ENCODE peak calls at places on chromosomes 3 and 15, in ten cellular contexts. One of them, this sample, is unnamed.

GRCh38 chr3:28745904-28746617 is 397.4 kb upstream of the AZI2 start:
- DNase-seq in NCI-H774: peak; percentile 17
- DNase-seq in BJ: no peak
- DNase-seq in iPS DF 6.9: no peak
- DNase-seq in activated CD8-positive, alpha-beta memory T cell treated with anti-CD3 and anti-CD28 coated beads for 24 hours: no peak
- DNase-seq in transverse colon: no peak
- DNase-seq in NCI-H345: peak; percentile 61
- DNase-seq in HuH-7: no peak
- DNase-seq in hippocampal formation: no peak
- DNase-seq in midbrain: peak; percentile 5
- DNase-seq in this sample: no peak

GRCh38 chr3:151197981-151198767 is 4.8 kb downstream of the GPR171 start:
- DNase-seq in NCI-H774: no peak
- DNase-seq in BJ: peak; percentile 35
- DNase-seq in iPS DF 6.9: no peak
- DNase-seq in activated CD8-positive, alpha-beta memory T cell treated with anti-CD3 and anti-CD28 coated beads for 24 hours: no peak
- DNase-seq in transverse colon: no peak
- DNase-seq in NCI-H345: no peak
- DNase-seq in HuH-7: peak; percentile 23
- DNase-seq in hippocampal formation: no peak
- DNase-seq in midbrain: no peak
- DNase-seq in this sample: no peak

GRCh38 chr3:68088216-68088615 is 433.8 kb upstream of the SUCLG2 start:
- DNase-seq in NCI-H774: no peak
- DNase-seq in BJ: no peak
- DNase-seq in iPS DF 6.9: no peak
- DNase-seq in activated CD8-positive, alpha-beta memory T cell treated with anti-CD3 and anti-CD28 coated beads for 24 hours: no peak
- DNase-seq in transverse colon: no peak
- DNase-seq in NCI-H345: no peak
- DNase-seq in HuH-7: no peak
- DNase-seq in hippocampal formation: no peak
- DNase-seq in midbrain: no peak
- DNase-seq in this sample: no peak

GRCh38 chr15:100890850-100891249 is 11.2 kb downstream of the ALDH1A3 start:
- DNase-seq in NCI-H774: no peak
- DNase-seq in BJ: no peak
- DNase-seq in iPS DF 6.9: no peak
- DNase-seq in activated CD8-positive, alpha-beta memory T cell treated with anti-CD3 and anti-CD28 coated beads for 24 hours: no peak
- DNase-seq in transverse colon: no peak
- DNase-seq in NCI-H345: no peak
- DNase-seq in HuH-7: no peak
- DNase-seq in hippocampal formation: no peak
- DNase-seq in midbrain: no peak
- DNase-seq in this sample: no peak

GRCh38 chr3:116981088-116981487 is 271.5 kb downstream of the TUSC7 start:
- DNase-seq in NCI-H774: no peak
- DNase-seq in BJ: no peak
- DNase-seq in iPS DF 6.9: no peak
- DNase-seq in activated CD8-positive, alpha-beta memory T cell treated with anti-CD3 and anti-CD28 coated beads for 24 hours: no peak
- DNase-seq in transverse colon: no peak
- DNase-seq in NCI-H345: no peak
- DNase-seq in HuH-7: no peak
- DNase-seq in hippocampal formation: no peak
- DNase-seq in midbrain: no peak
- DNase-seq in this sample: no peak

GRCh38 chr3:71466483-71466882 is 117.0 kb downstream of the FOXP1 start:
- DNase-seq in NCI-H774: no peak
- DNase-seq in BJ: no peak
- DNase-seq in iPS DF 6.9: no peak
- DNase-seq in activated CD8-positive, alpha-beta memory T cell treated with anti-CD3 and anti-CD28 coated beads for 24 hours: no peak
- DNase-seq in transverse colon: no peak
- DNase-seq in NCI-H345: peak; percentile 26
- DNase-seq in HuH-7: no peak
- DNase-seq in hippocampal formation: no peak
- DNase-seq in midbrain: peak; percentile 41
- DNase-seq in this sample: no peak

GRCh38 chr15:50134524-50135024 is 15.5 kb upstream of the ATP8B4 start:
- DNase-seq in NCI-H774: no peak
- DNase-seq in BJ: no peak
- DNase-seq in iPS DF 6.9: no peak
- DNase-seq in activated CD8-positive, alpha-beta memory T cell treated with anti-CD3 and anti-CD28 coated beads for 24 hours: no peak
- DNase-seq in transverse colon: no peak
- DNase-seq in NCI-H345: no peak
- DNase-seq in HuH-7: no peak
- DNase-seq in hippocampal formation: no peak
- DNase-seq in midbrain: peak; percentile 8
- DNase-seq in this sample: no peak

GRCh38 chr3:195209836-195210551 is 61.0 kb downstream of the XXYLT1 start:
- DNase-seq in NCI-H774: no peak
- DNase-seq in BJ: no peak
- DNase-seq in iPS DF 6.9: no peak
- DNase-seq in activated CD8-positive, alpha-beta memory T cell treated with anti-CD3 and anti-CD28 coated beads for 24 hours: peak; percentile 37
- DNase-seq in transverse colon: no peak
- DNase-seq in NCI-H345: no peak
- DNase-seq in HuH-7: no peak
- DNase-seq in hippocampal formation: no peak
- DNase-seq in midbrain: no peak
- DNase-seq in this sample: no peak

GRCh38 chr3:40985195-40985594 is 214.1 kb upstream of the CTNNB1 start:
- DNase-seq in NCI-H774: no peak
- DNase-seq in BJ: no peak
- DNase-seq in iPS DF 6.9: no peak
- DNase-seq in activated CD8-positive, alpha-beta memory T cell treated with anti-CD3 and anti-CD28 coated beads for 24 hours: no peak
- DNase-seq in transverse colon: peak; percentile 21
- DNase-seq in NCI-H345: peak; percentile 46
- DNase-seq in HuH-7: no peak
- DNase-seq in hippocampal formation: no peak
- DNase-seq in midbrain: no peak
- DNase-seq in this sample: no peak

GRCh38 chr15:39580630-39581500 is at the start of gene THBS1:
- DNase-seq in NCI-H774: no peak
- DNase-seq in BJ: peak; percentile 80
- DNase-seq in iPS DF 6.9: peak; percentile 75
- DNase-seq in activated CD8-positive, alpha-beta memory T cell treated with anti-CD3 and anti-CD28 coated beads for 24 hours: peak; percentile 85
- DNase-seq in transverse colon: peak; percentile 92
- DNase-seq in NCI-H345: peak; percentile 18
- DNase-seq in HuH-7: peak; percentile 46
- DNase-seq in hippocampal formation: no peak
- DNase-seq in midbrain: no peak
- DNase-seq in this sample: no peak

GRCh38 chr15:19973718-19974117 is 567.9 kb downstream of the GOLGA6L6 start:
- DNase-seq in NCI-H774: no peak
- DNase-seq in BJ: no peak
- DNase-seq in iPS DF 6.9: no peak
- DNase-seq in activated CD8-positive, alpha-beta memory T cell treated with anti-CD3 and anti-CD28 coated beads for 24 hours: no peak
- DNase-seq in transverse colon: no peak
- DNase-seq in NCI-H345: no peak
- DNase-seq in HuH-7: no peak
- DNase-seq in hippocampal formation: no peak
- DNase-seq in midbrain: no peak
- DNase-seq in this sample: no peak

GRCh38 chr15:78035319-78035718 is 42.2 kb downstream of the TBC1D2B start:
- DNase-seq in NCI-H774: no peak
- DNase-seq in BJ: no peak
- DNase-seq in iPS DF 6.9: no peak
- DNase-seq in activated CD8-positive, alpha-beta memory T cell treated with anti-CD3 and anti-CD28 coated beads for 24 hours: no peak
- DNase-seq in transverse colon: no peak
- DNase-seq in NCI-H345: no peak
- DNase-seq in HuH-7: no peak
- DNase-seq in hippocampal formation: no peak
- DNase-seq in midbrain: no peak
- DNase-seq in this sample: no peak

GRCh38 chr3:151400341-151400740 is 15.8 kb upstream of the P2RY12 start:
- DNase-seq in NCI-H774: no peak
- DNase-seq in BJ: no peak
- DNase-seq in iPS DF 6.9: no peak
- DNase-seq in activated CD8-positive, alpha-beta memory T cell treated with anti-CD3 and anti-CD28 coated beads for 24 hours: no peak
- DNase-seq in transverse colon: no peak
- DNase-seq in NCI-H345: no peak
- DNase-seq in HuH-7: no peak
- DNase-seq in hippocampal formation: no peak
- DNase-seq in midbrain: no peak
- DNase-seq in this sample: no peak

GRCh38 chr15:37876900-37877299 is 57.5 kb upstream of the TMCO5A start:
- DNase-seq in NCI-H774: no peak
- DNase-seq in BJ: no peak
- DNase-seq in iPS DF 6.9: no peak
- DNase-seq in activated CD8-positive, alpha-beta memory T cell treated with anti-CD3 and anti-CD28 coated beads for 24 hours: no peak
- DNase-seq in transverse colon: no peak
- DNase-seq in NCI-H345: no peak
- DNase-seq in HuH-7: no peak
- DNase-seq in hippocampal formation: no peak
- DNase-seq in midbrain: no peak
- DNase-seq in this sample: no peak

GRCh38 chr3:187746479-187747335 is 1.4 kb upstream of the BCL6 start:
- DNase-seq in NCI-H774: no peak
- DNase-seq in BJ: no peak
- DNase-seq in iPS DF 6.9: no peak
- DNase-seq in activated CD8-positive, alpha-beta memory T cell treated with anti-CD3 and anti-CD28 coated beads for 24 hours: no peak
- DNase-seq in transverse colon: no peak
- DNase-seq in NCI-H345: no peak
- DNase-seq in HuH-7: no peak
- DNase-seq in hippocampal formation: peak; percentile 24
- DNase-seq in midbrain: peak; percentile 33
- DNase-seq in this sample: no peak

GRCh38 chr3:191502583-191502982 is 41.6 kb downstream of the PYDC2 start:
- DNase-seq in NCI-H774: no peak
- DNase-seq in BJ: no peak
- DNase-seq in iPS DF 6.9: peak; percentile 11
- DNase-seq in activated CD8-positive, alpha-beta memory T cell treated with anti-CD3 and anti-CD28 coated beads for 24 hours: no peak
- DNase-seq in transverse colon: no peak
- DNase-seq in NCI-H345: no peak
- DNase-seq in HuH-7: no peak
- DNase-seq in hippocampal formation: no peak
- DNase-seq in midbrain: no peak
- DNase-seq in this sample: no peak

GRCh38 chr15:67946701-67947100 is 106.9 kb upstream of the RNU6-1 start:
- DNase-seq in NCI-H774: no peak
- DNase-seq in BJ: no peak
- DNase-seq in iPS DF 6.9: no peak
- DNase-seq in activated CD8-positive, alpha-beta memory T cell treated with anti-CD3 and anti-CD28 coated beads for 24 hours: no peak
- DNase-seq in transverse colon: no peak
- DNase-seq in NCI-H345: no peak
- DNase-seq in HuH-7: no peak
- DNase-seq in hippocampal formation: no peak
- DNase-seq in midbrain: no peak
- DNase-seq in this sample: no peak

GRCh38 chr3:163476179-163476578 is 1602.1 kb downstream of the SI start:
- DNase-seq in NCI-H774: peak; percentile 6
- DNase-seq in BJ: no peak
- DNase-seq in iPS DF 6.9: no peak
- DNase-seq in activated CD8-positive, alpha-beta memory T cell treated with anti-CD3 and anti-CD28 coated beads for 24 hours: no peak
- DNase-seq in transverse colon: no peak
- DNase-seq in NCI-H345: no peak
- DNase-seq in HuH-7: no peak
- DNase-seq in hippocampal formation: no peak
- DNase-seq in midbrain: no peak
- DNase-seq in this sample: peak; percentile 39

GRCh38 chr3:50405249-50405648 is 45.9 kb upstream of the TMEM115 start:
- DNase-seq in NCI-H774: no peak
- DNase-seq in BJ: no peak
- DNase-seq in iPS DF 6.9: peak; percentile 25
- DNase-seq in activated CD8-positive, alpha-beta memory T cell treated with anti-CD3 and anti-CD28 coated beads for 24 hours: no peak
- DNase-seq in transverse colon: no peak
- DNase-seq in NCI-H345: no peak
- DNase-seq in HuH-7: peak; percentile 55
- DNase-seq in hippocampal formation: no peak
- DNase-seq in midbrain: no peak
- DNase-seq in this sample: no peak

GRCh38 chr3:122003596-122003995 is 18.5 kb downstream of the ILDR1 start:
- DNase-seq in NCI-H774: no peak
- DNase-seq in BJ: no peak
- DNase-seq in iPS DF 6.9: no peak
- DNase-seq in activated CD8-positive, alpha-beta memory T cell treated with anti-CD3 and anti-CD28 coated beads for 24 hours: no peak
- DNase-seq in transverse colon: no peak
- DNase-seq in NCI-H345: no peak
- DNase-seq in HuH-7: no peak
- DNase-seq in hippocampal formation: no peak
- DNase-seq in midbrain: no peak
- DNase-seq in this sample: no peak

GRCh38 chr15:38941399-38941953 is 376.9 kb upstream of the RASGRP1 start:
- DNase-seq in NCI-H774: no peak
- DNase-seq in BJ: no peak
- DNase-seq in iPS DF 6.9: no peak
- DNase-seq in activated CD8-positive, alpha-beta memory T cell treated with anti-CD3 and anti-CD28 coated beads for 24 hours: no peak
- DNase-seq in transverse colon: no peak
- DNase-seq in NCI-H345: no peak
- DNase-seq in HuH-7: no peak
- DNase-seq in hippocampal formation: no peak
- DNase-seq in midbrain: no peak
- DNase-seq in this sample: no peak